ENCODE peak calls at places on chromosomes 11 and 22, in seven cellular contexts. T, L, K, Z, Y, O and I are unnamed samples.
A peak's percentile ranks its signal among the peaks of the same experiment; 100 is the strongest.

GRCh38 chr11:134512061-134512460 is 100.0 kb upstream of the B3GAT1 start:
- DNase-seq in T (no peak), K (no peak), L (no peak), Y (no peak), O (no peak), Z (no peak), I (no peak)

GRCh38 chr11:86524603-86525352 is 147.6 kb downstream of the ME3 start:
- DNase-seq in O (no peak), Z (no peak), Y (peak; percentile 79), L (peak; percentile 65), T (peak; percentile 53), K (peak; percentile 75), I (peak; percentile 61)

GRCh38 chr11:122308286-122308685 is 192.3 kb upstream of the BLID start:
- DNase-seq in Z (no peak), K (no peak), L (no peak), O (no peak), Y (no peak), T (no peak), I (no peak)

GRCh38 chr11:41245704-41246398 is 213.6 kb downstream of the LRRC4C start:
- DNase-seq in L (no peak), Z (no peak), Y (no peak), O (no peak), K (no peak), T (no peak), I (no peak)

GRCh38 chr11:47586456-47586855 is at the start of gene FAM180B:
- DNase-seq in Y (no peak), K (no peak), L (no peak), T (no peak), Z (no peak), O (no peak), I (no peak)

GRCh38 chr11:33701302-33701701 is 676 bp upstream of the C11orf91 start:
- DNase-seq in Y (no peak), Z (no peak), O (no peak), K (peak; percentile 87), T (no peak), L (peak; percentile 68), I (no peak)

GRCh38 chr11:33861911-33862310 is 30.0 kb downstream of the LMO2 start:
- DNase-seq in O (no peak), L (no peak), Y (no peak), Z (no peak), T (no peak), K (no peak), I (no peak)

GRCh38 chr11:110447343-110447742 is 17.6 kb downstream of the FDX1 start:
- DNase-seq in T (no peak), K (no peak), Z (no peak), O (no peak), Y (no peak), L (no peak), I (no peak)

GRCh38 chr22:24416611-24417010 is 10.8 kb upstream of the ADORA2A start:
- DNase-seq in Z (no peak), K (no peak), O (no peak), Y (no peak), T (no peak), L (no peak), I (no peak)

GRCh38 chr11:14340721-14341120 is 18.3 kb downstream of the RRAS2 start:
- DNase-seq in Y (no peak), L (no peak), T (no peak), Z (no peak), O (no peak), K (no peak), I (no peak)

GRCh38 chr11:116654526-116654925 is 118.3 kb downstream of the BUD13 start:
- DNase-seq in Z (no peak), Y (no peak), O (no peak), L (no peak), T (no peak), K (no peak), I (no peak)

GRCh38 chr11:47908198-47908597 is 60.0 kb upstream of the NUP160 start:
- DNase-seq in L (peak; percentile 77), Y (no peak), Z (no peak), T (peak; percentile 78), O (no peak), K (peak; percentile 44), I (peak; percentile 61)

GRCh38 chr11:76637491-76638266 is 32.9 kb downstream of the LRRC32 start:
- DNase-seq in Y (no peak), Z (peak; percentile 32), T (no peak), O (no peak), K (no peak), L (no peak), I (no peak)

GRCh38 chr11:61061081-61061826 is 41.0 kb upstream of the CD5 start:
- DNase-seq in Z (no peak), L (peak; percentile 9), Y (no peak), O (no peak), T (peak; percentile 34), K (peak; percentile 43), I (peak; percentile 64)

GRCh38 chr11:1352696-1353382 is 36.9 kb upstream of the BRSK2 start:
- DNase-seq in O (no peak), Y (no peak), K (no peak), Z (no peak), L (no peak), T (no peak), I (no peak)

GRCh38 chr11:35618497-35619029 is 303 bp downstream of the FJX1 start:
- DNase-seq in L (peak; percentile 43), K (peak; percentile 38), Z (peak; percentile 8), O (peak; percentile 20), T (no peak), Y (no peak), I (peak; percentile 41)

GRCh38 chr22:19368876-19369275 is 62.7 kb downstream of the HIRA start:
- DNase-seq in T (no peak), L (no peak), O (no peak), Y (no peak), K (no peak), Z (no peak), I (no peak)

GRCh38 chr11:62146476-62147200 is 22.8 kb downstream of the INCENP start:
- DNase-seq in Y (no peak), K (no peak), O (no peak), L (no peak), T (no peak), Z (no peak), I (no peak)

GRCh38 chr22:19961201-19961580 is 19.6 kb upstream of the TXNRD2 start:
- DNase-seq in Z (no peak), Y (no peak), K (no peak), T (no peak), O (no peak), L (no peak), I (no peak)

GRCh38 chr22:18031670-18032454 is 7.5 kb upstream of the MICAL3 start:
- DNase-seq in Z (no peak), T (peak; percentile 83), L (peak; percentile 92), Y (peak; percentile 80), K (peak; percentile 96), O (no peak), I (peak; percentile 84)

GRCh38 chr22:37448521-37449150 is 21.4 kb upstream of the ELFN2 start:
- DNase-seq in L (no peak), Z (no peak), O (no peak), K (no peak), Y (no peak), T (no peak), I (no peak)

GRCh38 chr11:68373810-68374501 is 61.6 kb downstream of the LRP5 start:
- DNase-seq in T (peak; percentile 23), O (peak; percentile 65), L (peak; percentile 48), K (peak; percentile 51), Y (no peak), Z (peak; percentile 58), I (peak; percentile 75)

GRCh38 chr11:117443269-117444186 is 115.9 kb downstream of the CEP164 start:
- DNase-seq in K (peak; percentile 24), O (peak; percentile 27), Y (peak; percentile 25), L (peak; percentile 69), T (peak; percentile 26), Z (peak; percentile 35), I (peak; percentile 32)

GRCh38 chr11:12377824-12378593 is 638 bp downstream of the PARVA start:
- DNase-seq in L (peak; percentile 60), T (peak; percentile 80), Z (peak; percentile 86), O (peak; percentile 86), Y (peak; percentile 88), K (peak; percentile 73), I (peak; percentile 89)
- TF ChIP-seq CTCF in L (no peak), T (no peak), Z (peak; percentile 25), O (no peak), Y (peak; percentile 33), K (no peak), I (peak; percentile 1)

GRCh38 chr11:64340671-64341335 is 799 bp downstream of the CCDC88B start:
- DNase-seq in K (no peak), Y (no peak), Z (peak; percentile 87), T (no peak), L (no peak), O (peak; percentile 90), I (no peak)

GRCh38 chr11:64341851-64342791 is 2.1 kb downstream of the CCDC88B start:
- DNase-seq in O (peak; percentile 97), Y (peak; percentile 93), K (peak; percentile 80), T (peak; percentile 82), Z (peak; percentile 96), L (peak; percentile 91), I (peak; percentile 91)

GRCh38 chr11:64342869-64343739 is 3.1 kb downstream of the CCDC88B start:
- DNase-seq in T (no peak), L (no peak), Y (no peak), K (no peak), Z (no peak), O (no peak), I (no peak)

GRCh38 chr11:64339754-64340408 is at the start of gene CCDC88B:
- DNase-seq in Y (no peak), O (peak; percentile 70), Z (peak; percentile 85), L (no peak), T (no peak), K (no peak), I (no peak)

DNA sequence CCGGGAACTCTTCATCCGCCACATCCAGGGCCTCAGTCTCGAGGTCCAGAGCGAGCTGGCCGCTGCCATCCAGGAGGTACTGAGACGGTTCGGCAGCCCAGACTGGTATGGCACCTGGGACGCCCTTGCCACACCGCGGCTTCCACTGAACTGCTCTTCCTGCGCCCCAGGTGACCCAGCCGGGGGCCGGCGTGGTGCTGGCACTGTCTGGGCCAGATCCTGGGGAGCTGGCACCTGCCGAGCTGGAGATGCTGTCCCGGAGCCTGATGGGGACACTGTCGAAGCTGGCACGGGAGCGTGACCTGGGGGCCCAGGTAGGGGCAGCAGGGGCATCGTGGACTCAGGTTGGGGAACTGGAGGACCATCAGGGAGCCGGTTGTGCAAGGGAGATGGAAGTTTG is 1.4 kb downstream of the CCDC88B start:
- DNase-seq in L (no peak), Z (no peak), T (no peak), O (no peak), K (no peak), Y (no peak), I (no peak)
- H3K4me3 ChIP-seq in L (no peak overlapping the region), Z (no peak overlapping the region), T (no peak overlapping the region), O (no peak overlapping the region), K (no peak overlapping the region), Y (no peak overlapping the region), I (no peak overlapping the region)

DNA sequence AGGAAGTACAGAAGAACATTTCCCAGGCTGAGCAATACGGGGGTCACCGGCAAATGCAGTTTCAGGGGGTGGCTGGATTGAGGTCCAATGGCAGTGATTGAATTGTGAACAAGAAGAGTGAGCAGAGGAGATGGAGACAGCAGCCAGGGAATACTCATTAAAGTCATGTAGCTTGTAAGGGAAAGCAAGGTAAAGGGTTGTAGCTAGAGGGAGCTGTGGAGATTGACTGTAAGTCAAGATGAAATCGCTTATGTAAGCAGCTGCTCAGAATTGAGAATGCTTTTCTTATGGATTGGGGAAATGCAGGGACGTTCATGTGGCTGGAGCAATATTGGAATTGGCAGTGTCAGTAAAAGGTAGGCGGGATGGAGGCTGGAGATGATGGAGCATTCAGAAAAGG is 111.4 kb upstream of the TBCEL start:
- DNase-seq in O (no peak), Y (peak; percentile 51), L (peak; percentile 77), Z (no peak), T (peak; percentile 62), K (peak; percentile 57), I (peak; percentile 53)
- TF ChIP-seq CTCF in O (no peak), Y (peak; percentile 27), L (peak; percentile 62), Z (no peak), T (peak; percentile 50), K (peak; percentile 47), I (peak; percentile 29)

GRCh38 chr22:50189184-50189848 is 3.6 kb downstream of the TRABD start:
- DNase-seq in K (no peak), Y (no peak), L (no peak), O (peak; percentile 64), Z (peak; percentile 59), T (no peak), I (no peak)
- H3K4me3 ChIP-seq in K (no peak overlapping the region), Y (no peak overlapping the region), L (no peak overlapping the region), O (no peak overlapping the region), Z (no peak overlapping the region), T (no peak overlapping the region), I (no peak overlapping the region)